ENCODE peak calls at places on chromosomes 2 and 18, in seven cellular contexts. Z is fibroblast of lung, B is IMR-90, W is body of pancreas, X is lower leg skin, P is OCI-LY7, R is AG09309. A is an unnamed sample.

GRCh38 chr2:232533944-232534710 is 5.4 kb upstream of the CHRNG start:
- DNase-seq in Z (no peak), B (peak), W (no peak), X (no peak), P (peak), R (no peak), A (no peak)

GRCh38 chr2:148519013-148519412 is 125.5 kb upstream of the EPC2 start:
- DNase-seq in Z (no peak), B (no peak), W (no peak), X (no peak), P (no peak), R (no peak), A (no peak)

GRCh38 chr2:32632089-32632488 is 4.2 kb downstream of the TTC27 start:
- DNase-seq in Z (peak), B (peak), W (no peak), X (no peak), P (no peak), R (peak), A (no peak)

GRCh38 chr2:240960963-240961876 is 37.2 kb upstream of the SNED1 start:
- DNase-seq in Z (peak), B (no peak), W (no peak), X (peak), P (no peak), R (no peak), A (peak)

GRCh38 chr2:235594964-235595363 is 101.1 kb downstream of the AGAP1 start:
- DNase-seq in Z (no peak), B (no peak), W (no peak), X (no peak), P (no peak), R (no peak), A (no peak)

GRCh38 chr2:20574423-20574911 is 76.4 kb downstream of the HS1BP3 start:
- DNase-seq in Z (no peak), B (no peak), W (no peak), X (no peak), P (no peak), R (no peak), A (no peak)

GRCh38 chr2:199973703-199974102 is 18.3 kb downstream of the MAIP1 start:
- DNase-seq in Z (peak), B (peak), W (no peak), X (no peak), P (no peak), R (no peak), A (no peak)

GRCh38 chr2:173407176-173407575 is 52.5 kb downstream of the CDCA7 start:
- DNase-seq in Z (no peak), B (no peak), W (no peak), X (peak), P (no peak), R (no peak), A (no peak)

GRCh38 chr2:223464071-223464470 is 138.1 kb downstream of the SCG2 start:
- DNase-seq in Z (peak), B (peak), W (no peak), X (no peak), P (no peak), R (no peak), A (no peak)

GRCh38 chr2:223460774-223461211 is 141.4 kb downstream of the SCG2 start:
- DNase-seq in Z (peak), B (peak), W (no peak), X (no peak), P (no peak), R (no peak), A (no peak)

GRCh38 chr2:223457301-223457700 is 144.9 kb downstream of the SCG2 start:
- DNase-seq in Z (peak), B (no peak), W (no peak), X (no peak), P (no peak), R (no peak), A (no peak)

GRCh38 chr2:223459328-223459939 is 142.7 kb downstream of the SCG2 start:
- DNase-seq in Z (peak), B (peak), W (no peak), X (no peak), P (peak), R (no peak), A (no peak)
- TF ChIP-seq CTCF in Z (no peak), B (peak), W (no peak), X (no peak), P (peak), R (peak), A (no peak)

GRCh38 chr2:182101263-182101662 is 115.6 kb downstream of the PPP1R1C start:
- DNase-seq in Z (no peak), B (no peak), W (no peak), X (no peak), P (peak), R (no peak), A (no peak)
- TF ChIP-seq CTCF in Z (no peak), B (no peak), W (no peak), X (no peak), P (peak), R (no peak), A (no peak)

GRCh38 chr2:790081-790480 is 112.9 kb upstream of the TMEM18 start:
- DNase-seq in Z (no peak), B (no peak), W (no peak), X (no peak), P (no peak), R (no peak), A (no peak)

GRCh38 chr2:792687-793086 is 115.5 kb upstream of the TMEM18 start:
- DNase-seq in Z (no peak), B (no peak), W (no peak), X (no peak), P (no peak), R (no peak), A (no peak)

GRCh38 chr2:793236-793635 is 116.0 kb upstream of the TMEM18 start:
- DNase-seq in Z (no peak), B (no peak), W (no peak), X (peak), P (no peak), R (no peak), A (no peak)

GRCh38 chr2:788227-789032 is 111.2 kb upstream of the TMEM18 start:
- DNase-seq in Z (no peak), B (no peak), W (no peak), X (peak), P (no peak), R (no peak), A (no peak)

GRCh38 chr2:790634-791245 is 113.5 kb upstream of the TMEM18 start:
- DNase-seq in Z (no peak), B (no peak), W (no peak), X (peak), P (no peak), R (no peak), A (no peak)
- TF ChIP-seq CTCF in Z (no peak), B (no peak), W (no peak), X (no peak), P (no peak), R (no peak), A (no peak)

GRCh38 chr2:202588647-202589581 is 45.9 kb upstream of the FAM117B start:
- DNase-seq in Z (peak), B (peak), W (peak), X (peak), P (peak), R (no peak), A (peak)

GRCh38 chr2:202592580-202592979 is 42.2 kb upstream of the FAM117B start:
- DNase-seq in Z (no peak), B (peak), W (no peak), X (no peak), P (no peak), R (no peak), A (no peak)

GRCh38 chr2:202583709-202584219 is 51.0 kb upstream of the FAM117B start:
- DNase-seq in Z (no peak), B (no peak), W (no peak), X (no peak), P (no peak), R (no peak), A (no peak)

GRCh38 chr2:202589582-202589949 is 45.2 kb upstream of the FAM117B start:
- DNase-seq in Z (no peak), B (no peak), W (no peak), X (no peak), P (no peak), R (no peak), A (no peak)
- TF ChIP-seq CTCF in Z (no peak), B (no peak), W (no peak), X (no peak), P (no peak), R (no peak), A (no peak)

GRCh38 chr2:72026819-72027425 is 120.7 kb downstream of the CYP26B1 start:
- DNase-seq in Z (no peak), B (no peak), W (no peak), X (peak), P (no peak), R (no peak), A (no peak)

GRCh38 chr2:72028351-72028995 is 119.2 kb downstream of the CYP26B1 start:
- DNase-seq in Z (no peak), B (no peak), W (no peak), X (peak), P (no peak), R (no peak), A (no peak)

GRCh38 chr2:72028996-72029395 is 118.7 kb downstream of the CYP26B1 start:
- DNase-seq in Z (no peak), B (no peak), W (no peak), X (peak), P (no peak), R (no peak), A (no peak)

GRCh38 chr2:72024451-72025175 is 123.0 kb downstream of the CYP26B1 start:
- DNase-seq in Z (no peak), B (no peak), W (no peak), X (peak), P (no peak), R (no peak), A (no peak)

GRCh38 chr2:72027426-72028161 is 120.1 kb downstream of the CYP26B1 start:
- DNase-seq in Z (no peak), B (no peak), W (no peak), X (peak), P (no peak), R (no peak), A (no peak)
- TF ChIP-seq CTCF in Z (no peak), B (no peak), W (no peak), X (no peak), P (no peak), R (no peak), A (no peak)

GRCh38 chr2:195304310-195304709 is 352.7 kb upstream of the SLC39A10 start:
- DNase-seq in Z (peak), B (peak), W (no peak), X (peak), P (peak), R (no peak), A (no peak)
- TF ChIP-seq CTCF in Z (peak), B (no peak), W (no peak), X (no peak), P (peak), R (no peak), A (no peak)

GRCh38 chr2:79040967-79041582 is 15.6 kb downstream of the REG3G start:
- DNase-seq in Z (no peak), B (no peak), W (peak), X (no peak), P (peak), R (no peak), A (no peak)
- TF ChIP-seq CTCF in Z (no peak), B (peak), W (peak), X (no peak), P (peak), R (no peak), A (no peak)

GRCh38 chr2:10820562-10820961 is 8.0 kb upstream of the PDIA6 start:
- DNase-seq in Z (no peak), B (no peak), W (peak), X (peak), P (no peak), R (no peak), A (no peak)

GRCh38 chr2:10819714-10820314 is 7.2 kb upstream of the PDIA6 start:
- DNase-seq in Z (no peak), B (no peak), W (no peak), X (peak), P (no peak), R (no peak), A (no peak)

GRCh38 chr2:10818986-10819385 is 6.4 kb upstream of the PDIA6 start:
- DNase-seq in Z (no peak), B (no peak), W (no peak), X (peak), P (no peak), R (no peak), A (no peak)

GRCh38 chr2:10814571-10815331 is 2.2 kb upstream of the PDIA6 start:
- DNase-seq in Z (no peak), B (no peak), W (no peak), X (peak), P (no peak), R (no peak), A (no peak)

DNA sequence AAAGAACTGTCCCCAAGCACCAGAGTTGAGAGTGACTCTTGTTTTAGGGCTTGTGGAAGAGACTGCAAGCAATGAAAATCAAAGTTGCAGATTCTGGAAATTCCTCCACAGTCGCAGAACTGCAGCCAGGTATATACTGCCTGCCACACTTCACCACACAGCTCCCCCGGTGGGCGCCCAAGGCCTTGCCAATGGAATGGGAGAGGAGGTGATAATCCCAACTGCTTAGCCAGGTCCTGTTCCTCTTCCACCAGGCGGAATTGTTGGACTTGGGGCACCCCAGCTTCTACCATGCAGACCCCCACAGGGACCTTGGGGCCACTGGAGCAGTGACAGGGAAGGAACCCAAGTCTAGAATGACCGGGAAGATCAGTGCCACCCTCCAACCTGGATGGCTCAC is 4.8 kb upstream of the PDIA6 start:
- DNase-seq in Z (no peak), B (no peak), W (no peak), X (peak), P (no peak), R (no peak), A (no peak)
- TF ChIP-seq CTCF in Z (peak), B (peak), W (no peak), X (no peak), P (peak), R (peak), A (no peak)

DNA sequence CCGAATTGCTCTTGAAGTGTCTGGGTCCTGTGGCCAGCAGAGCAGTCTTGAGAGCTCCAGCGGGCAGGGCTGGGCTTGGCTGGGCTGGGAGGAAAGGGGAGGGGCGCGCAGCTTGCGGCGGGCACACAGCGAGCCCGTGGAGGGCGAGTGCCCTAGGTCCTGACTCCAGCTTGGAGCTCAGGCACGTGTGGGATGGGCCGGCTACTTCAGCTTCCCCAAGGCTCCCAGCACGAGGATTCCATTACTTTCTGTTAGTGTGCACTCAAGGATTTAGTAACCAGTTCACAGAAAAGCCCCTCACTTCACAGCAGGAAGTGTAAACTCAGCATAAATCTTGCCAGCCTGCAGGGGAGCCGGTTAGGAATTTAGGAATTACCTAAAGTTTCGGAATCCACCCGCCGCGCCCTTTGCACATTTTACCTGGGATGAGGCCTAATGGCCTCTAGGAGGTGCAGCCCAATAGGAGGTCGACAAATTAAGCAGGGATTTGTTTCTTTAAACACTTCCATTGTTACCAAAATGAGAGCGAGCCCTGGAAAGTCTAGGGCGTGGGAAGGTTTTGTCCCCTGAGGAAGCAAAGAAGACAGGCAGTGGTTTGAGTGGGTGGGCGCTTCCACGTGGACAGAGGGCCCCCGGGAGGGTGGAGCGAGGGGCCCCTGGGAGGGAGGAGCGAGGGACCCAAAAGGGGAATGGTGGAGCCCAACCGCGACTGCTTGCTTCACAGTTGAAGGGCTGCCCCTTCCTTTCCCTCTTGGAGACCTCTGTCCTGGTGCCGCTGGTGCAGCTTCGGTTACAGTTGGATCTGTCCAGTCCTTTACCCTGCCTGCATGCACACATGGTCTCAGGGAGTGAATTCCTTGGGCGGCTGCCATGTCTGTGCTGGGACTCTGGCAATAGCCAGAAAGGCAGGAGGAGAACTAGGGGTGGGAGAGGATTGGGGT is 93.3 kb downstream of the CTAGE1 start:
- DNase-seq in Z (peak), B (no peak), W (peak), X (no peak), P (no peak), R (no peak), A (no peak)
- TF ChIP-seq CTCF in Z (no peak), B (no peak), W (no peak), X (no peak), P (no peak), R (no peak), A (no peak)

DNA sequence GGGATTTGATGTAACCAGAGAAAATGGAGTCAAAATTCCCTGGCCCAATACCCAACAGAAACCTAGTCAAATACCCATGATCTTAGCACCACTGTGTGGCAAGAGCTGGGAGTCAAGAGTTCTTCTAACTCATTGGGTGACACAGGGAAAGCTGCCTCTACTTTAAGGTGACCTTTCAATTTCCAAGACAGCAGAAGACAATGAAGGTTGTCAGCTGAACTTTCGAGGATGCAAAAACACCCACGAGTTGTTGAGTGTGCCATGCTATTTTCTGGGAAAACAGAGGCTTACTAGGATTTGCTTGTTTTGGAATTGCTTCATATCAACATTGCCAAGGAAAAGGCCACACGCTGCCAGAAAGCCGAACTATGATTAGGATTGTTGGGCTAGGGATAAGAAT is 61.6 kb upstream of the CYRIA start:
- DNase-seq in Z (peak), B (peak), W (no peak), X (no peak), P (no peak), R (no peak), A (no peak)
- TF ChIP-seq CTCF in Z (peak), B (peak), W (no peak), X (no peak), P (peak), R (no peak), A (no peak)

A was measured in natural killer cell.